ENCODE peak calls at places on chromosomes 16 and 17, in seven cellular contexts. A is GM12878, V is HepG2, J is HCT116, L is H1, S is SK-N-SH, E is K562. B is an unnamed sample.

GRCh38 chr16:77974883-77975282 is 47.5 kb upstream of the CLEC3A start:
- DNase-seq in A (no peak), V (no peak), J (no peak), L (peak), S (no peak), E (no peak), B (peak)

GRCh38 chr16:84742561-84743200 is 42.9 kb downstream of the USP10 start:
- DNase-seq in A (no peak), V (no peak), J (no peak), L (no peak), S (no peak), E (no peak), B (no peak)

GRCh38 chr16:88941933-88942909 is 34.8 kb downstream of the CBFA2T3 start:
- DNase-seq in A (no peak), V (no peak), J (peak), L (peak), S (peak), E (no peak), B (peak)

GRCh38 chr16:35737076-35737475 is 2277.7 kb downstream of the TP53TG3F start:
- DNase-seq in A (no peak), V (no peak), J (no peak), L (no peak), S (no peak), E (no peak), B (peak)

GRCh38 chr17:61411944-61412859 is 12.6 kb downstream of the TBX2 start:
- DNase-seq in A (peak), V (peak), J (peak), L (peak), S (peak), E (peak), B (peak)

GRCh38 chr16:73059779-73060178 is 11.9 kb upstream of the ZFHX3 start:
- DNase-seq in A (no peak), V (no peak), J (no peak), L (no peak), S (no peak), E (no peak), B (no peak)

GRCh38 chr16:91484-91883 is 13.5 kb downstream of the MPG start:
- DNase-seq in A (no peak), V (no peak), J (no peak), L (no peak), S (no peak), E (no peak), B (no peak)

GRCh38 chr16:67017810-67018488 is 11.0 kb upstream of the CBFB start:
- DNase-seq in A (peak), V (peak), J (peak), L (peak), S (peak), E (peak), B (peak)

GRCh38 chr16:79098897-79099296 is 501.6 kb downstream of the MAF start:
- DNase-seq in A (no peak), V (no peak), J (no peak), L (no peak), S (no peak), E (no peak), B (no peak)

GRCh38 chr17:33292184-33292980 is 713 bp downstream of the ASIC2 start:
- DNase-seq in A (no peak), V (no peak), J (no peak), L (peak), S (peak), E (peak), B (no peak)

GRCh38 chr17:17765359-17765758 is 71.4 kb downstream of the SREBF1 start:
- DNase-seq in A (no peak), V (no peak), J (no peak), L (no peak), S (no peak), E (no peak), B (no peak)

GRCh38 chr17:13120864-13121263 is 103.0 kb upstream of the ELAC2 start:
- DNase-seq in A (no peak), V (no peak), J (no peak), L (no peak), S (no peak), E (no peak), B (no peak)

GRCh38 chr16:74745926-74746325 is 28.7 kb downstream of the FA2H start:
- DNase-seq in A (no peak), V (no peak), J (no peak), L (no peak), S (no peak), E (no peak), B (no peak)

GRCh38 chr17:17872468-17873345 is 35.9 kb upstream of the SREBF1 start:
- DNase-seq in A (no peak), V (no peak), J (no peak), L (no peak), S (no peak), E (no peak), B (no peak)

GRCh38 chr16:84156342-84156784 is 11.3 kb downstream of the DNAAF1 start:
- DNase-seq in A (no peak), V (no peak), J (no peak), L (no peak), S (no peak), E (no peak), B (no peak)

GRCh38 chr17:27986805-27987684 is 55.4 kb upstream of the NLK start:
- DNase-seq in A (no peak), V (no peak), J (no peak), L (no peak), S (no peak), E (peak), B (no peak)

DNA sequence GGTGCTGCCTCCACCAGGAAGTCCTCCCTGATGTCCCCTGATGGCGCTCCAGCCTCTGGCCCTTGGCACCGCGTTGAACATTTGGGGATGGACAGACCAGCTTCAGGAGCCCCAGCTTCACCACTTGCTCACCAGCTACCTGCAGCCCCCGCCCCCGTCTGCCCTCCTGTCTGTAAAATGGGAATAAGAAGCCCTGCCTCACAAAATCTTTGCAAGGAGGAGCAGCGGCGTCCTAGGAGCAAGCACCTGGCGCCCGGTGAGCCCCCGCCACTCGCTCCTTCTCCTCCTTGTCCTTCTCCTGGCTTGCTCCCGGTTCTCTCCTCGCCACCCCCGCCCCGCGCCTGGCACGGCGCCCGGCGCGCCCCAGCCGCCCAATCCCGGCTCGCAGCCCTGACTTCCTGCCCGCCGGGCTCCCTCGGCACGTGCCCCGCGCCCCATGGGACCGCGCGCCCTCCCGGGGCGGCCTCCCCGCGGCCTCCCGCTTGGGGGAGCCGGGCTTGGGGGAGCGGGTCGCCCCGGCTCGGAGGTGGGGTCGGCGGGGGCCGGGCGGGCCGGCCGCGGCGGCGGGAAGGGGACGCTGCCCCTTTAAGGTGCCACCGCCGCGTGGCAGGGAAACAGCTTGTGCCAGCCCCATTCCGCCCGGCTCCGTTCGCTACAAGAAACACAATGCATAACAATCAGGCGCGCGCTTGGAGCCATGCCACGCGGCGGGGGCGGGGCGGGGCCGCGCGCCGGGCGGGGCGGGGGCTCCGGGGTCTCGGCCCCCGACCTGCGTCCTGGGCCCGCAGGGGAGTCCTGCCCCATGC is 9.1 kb upstream of the PPP1R1B start:
- DNase-seq in A (no peak), V (no peak), J (no peak), L (peak), S (peak), E (peak), B (peak)
- TF ChIP-seq JUND in A (no peak), V (no peak), J (no peak), L (no peak), S (no peak), E (no peak), B (no peak)

GRCh38 chr16:57526498-57526897 is 9.9 kb downstream of the CCDC102A start:
- DNase-seq in A (no peak), V (no peak), J (no peak), L (no peak), S (no peak), E (no peak), B (no peak)
- TF ChIP-seq JUND in A (no peak), V (no peak), J (no peak), L (no peak), S (no peak), E (no peak), B (no peak)

GRCh38 chr17:78112508-78113471 is 15.8 kb downstream of the TMC6 start:
- DNase-seq in A (no peak), V (peak), J (peak), L (peak), S (peak), E (peak), B (peak)
- TF ChIP-seq JUND in A (no peak), V (no peak), J (no peak), L (peak), S (no peak), E (no peak), B (no peak)

GRCh38 chr17:82882715-82883446 is 43.1 kb upstream of the ZNF750 start:
- DNase-seq in A (no peak), V (no peak), J (no peak), L (no peak), S (no peak), E (no peak), B (no peak)
- TF ChIP-seq JUND in A (no peak), V (no peak), J (no peak), L (no peak), S (no peak), E (no peak), B (no peak)

GRCh38 chr17:48907713-48908046 is 527 bp upstream of the UBE2Z start:
- DNase-seq in A (no peak), V (no peak), J (no peak), L (no peak), S (no peak), E (no peak), B (no peak)
- TF ChIP-seq JUND in A (no peak), V (no peak), J (no peak), L (no peak), S (no peak), E (no peak), B (no peak)

GRCh38 chr17:40772101-40772500 is at the start of gene KRT26:
- DNase-seq in A (no peak), V (no peak), J (no peak), L (no peak), S (no peak), E (no peak), B (no peak)
- TF ChIP-seq JUND in A (no peak), V (no peak), J (no peak), L (no peak), S (no peak), E (no peak), B (no peak)